ENCODE peak calls at places on chromosomes 4 and X, in five cellular contexts. J is left lung, Z is heart left ventricle, W is keratinocyte, I is neural progenitor cell. B is an unnamed sample.

GRCh38 chr4:115629270-115629669 is 515.9 kb upstream of the NDST4 start:
- DNase-seq in Z (no peak), J (no peak), I (no peak), W (no peak), B (no peak)

GRCh38 chr4:6011686-6012085 is 6.5 kb downstream of the C4orf50 start:
- DNase-seq in J (no peak), W (no peak), Z (peak), I (no peak), B (peak)

GRCh38 chr4:107853444-107854325 is 29.0 kb downstream of the SGMS2 start:
- DNase-seq in Z (no peak), J (no peak), I (no peak), W (no peak), B (peak)

GRCh38 chr4:7761720-7762119 is 177.9 kb downstream of the AFAP1 start:
- DNase-seq in J (peak), I (peak), W (no peak), Z (peak), B (peak)

GRCh38 chr4:156553659-156554058 is 417.9 kb downstream of the PDGFC start:
- DNase-seq in I (no peak), Z (no peak), J (no peak), W (no peak), B (no peak)

GRCh38 chr4:98929341-98930267 is 671 bp upstream of the EIF4E start:
- DNase-seq in W (peak), Z (peak), J (peak), I (no peak), B (peak)

GRCh38 chrX:155819966-155820491 is 61.1 kb upstream of the VAMP7 start:
- DNase-seq in Z (peak), J (peak), W (peak), I (peak), B (peak)

GRCh38 chrX:106581856-106582255 is 29.9 kb upstream of the RADX start:
- DNase-seq in Z (no peak), I (no peak), J (no peak), W (no peak), B (no peak)

GRCh38 chrX:68018248-68019203 is 414.8 kb downstream of the OPHN1 start:
- DNase-seq in I (peak), J (no peak), W (no peak), Z (no peak), B (peak)

GRCh38 chr4:15479089-15479912 is 9.6 kb downstream of the CC2D2A start:
- DNase-seq in W (peak), Z (peak), J (peak), I (peak), B (peak)

GRCh38 chr4:54403700-54404453 is 174.8 kb downstream of the PDGFRA start:
- DNase-seq in I (no peak), Z (no peak), J (no peak), W (no peak), B (no peak)

GRCh38 chrX:115344885-115345653 is 55.6 kb downstream of the LUZP4 start:
- DNase-seq in I (peak), J (peak), W (peak), Z (peak), B (peak)

GRCh38 chr4:151676301-151676700 is 84.5 kb downstream of the GATB start:
- DNase-seq in I (no peak), J (no peak), Z (no peak), W (no peak), B (peak)

GRCh38 chr4:52713456-52713937 is 37.7 kb downstream of the ERVMER34-1 start:
- DNase-seq in W (no peak), I (peak), Z (no peak), J (no peak), B (peak)

GRCh38 chrX:139759637-139760036 is 51.7 kb upstream of the MCF2 start:
- DNase-seq in W (no peak), J (no peak), Z (no peak), I (peak), B (peak)

GRCh38 chr4:26239796-26240195 is 81.0 kb upstream of the RBPJ start:
- DNase-seq in W (no peak), I (no peak), Z (no peak), J (no peak), B (no peak)

GRCh38 chr4:147793973-147794690 is 62.2 kb downstream of the ARHGAP10 start:
- DNase-seq in W (no peak), I (no peak), Z (no peak), J (no peak), B (peak)

GRCh38 chrX:17459596-17459995 is 84.6 kb downstream of the NHS start:
- DNase-seq in Z (no peak), I (no peak), W (no peak), J (no peak), B (no peak)

GRCh38 chrX:2819345-2820130 is 9.2 kb upstream of the GYG2 start:
- DNase-seq in I (no peak), W (no peak), Z (no peak), J (no peak), B (peak)

GRCh38 chrX:118356154-118356701 is 10.3 kb downstream of the WDR44 start:
- DNase-seq in Z (no peak), I (no peak), W (no peak), J (no peak), B (no peak)

GRCh38 chr4:117755438-117755837 is 278.8 kb upstream of the NDST3 start:
- DNase-seq in Z (no peak), J (no peak), W (no peak), I (no peak), B (no peak)

GRCh38 chrX:56786889-56787733 is 58.1 kb downstream of the NBDY start:
- DNase-seq in J (peak), W (no peak), Z (no peak), I (no peak), B (no peak)

GRCh38 chrX:9467181-9467580 is 2.3 kb downstream of the TBL1X start:
- DNase-seq in J (no peak), W (no peak), I (peak), Z (no peak), B (no peak)

GRCh38 chr4:53943345-53944085 is 120.9 kb downstream of the CHIC2 start:
- DNase-seq in Z (no peak), I (no peak), J (no peak), W (no peak), B (peak)

GRCh38 chrX:13090261-13091110 is 46.1 kb upstream of the FAM9C start:
- DNase-seq in Z (no peak), J (no peak), W (no peak), I (no peak), B (peak)

GRCh38 chr4:186067757-186068385 is 1.1 kb upstream of the TLR3 start:
- DNase-seq in W (no peak), Z (peak), J (peak), I (peak), B (peak)

GRCh38 chr4:48047896-48048295 is 31.3 kb downstream of the NIPAL1 start:
- DNase-seq in Z (peak), J (no peak), I (no peak), W (no peak), B (no peak)

GRCh38 chr4:89803036-89803435 is 33.9 kb downstream of the SNCA start:
- DNase-seq in I (no peak), Z (no peak), W (no peak), J (no peak), B (no peak)

GRCh38 chr4:10054571-10055041 is 33.3 kb upstream of the SLC2A9 start:
- DNase-seq in W (peak), Z (no peak), I (no peak), J (no peak), B (no peak)

GRCh38 chr4:37549003-37549402 is 137.2 kb downstream of the RELL1 start:
- DNase-seq in J (no peak), Z (no peak), I (no peak), W (peak), B (peak)

DNA sequence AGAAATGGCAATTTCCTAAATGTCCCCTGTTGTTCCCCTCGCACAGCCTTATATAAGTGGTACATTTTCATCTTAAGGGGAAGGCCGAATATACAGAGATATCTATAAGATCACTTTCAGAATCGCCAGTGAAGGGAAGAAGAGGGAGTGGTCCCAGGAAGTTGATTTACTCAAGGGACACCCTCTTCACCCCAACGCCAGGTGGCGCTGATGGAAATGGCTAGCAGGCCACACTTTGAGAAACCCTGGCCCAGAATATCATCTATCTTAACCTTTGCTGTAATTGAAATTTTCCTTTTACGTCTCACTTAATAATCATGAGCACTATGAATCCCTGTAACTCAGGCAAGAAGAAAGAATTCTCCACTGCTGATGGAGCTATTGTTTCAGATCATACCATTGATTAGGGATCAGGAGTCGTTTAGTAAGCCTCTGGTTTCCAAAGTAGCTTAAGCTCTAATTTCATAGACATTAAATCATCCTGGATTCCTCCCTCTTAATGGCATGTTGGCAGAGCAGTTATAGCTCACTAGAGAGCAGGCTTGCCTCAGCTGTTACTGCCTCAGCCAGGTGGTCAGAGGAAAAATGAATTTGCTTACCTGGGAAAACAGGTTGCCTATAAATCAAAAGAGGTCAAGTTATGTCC is 941.3 kb upstream of the TENM3 start:
- DNase-seq in I (peak), Z (no peak), J (peak), W (no peak), B (peak)
- TF ChIP-seq CTCF in I (peak), Z (no peak), J (peak), W (peak), B (peak)

DNA sequence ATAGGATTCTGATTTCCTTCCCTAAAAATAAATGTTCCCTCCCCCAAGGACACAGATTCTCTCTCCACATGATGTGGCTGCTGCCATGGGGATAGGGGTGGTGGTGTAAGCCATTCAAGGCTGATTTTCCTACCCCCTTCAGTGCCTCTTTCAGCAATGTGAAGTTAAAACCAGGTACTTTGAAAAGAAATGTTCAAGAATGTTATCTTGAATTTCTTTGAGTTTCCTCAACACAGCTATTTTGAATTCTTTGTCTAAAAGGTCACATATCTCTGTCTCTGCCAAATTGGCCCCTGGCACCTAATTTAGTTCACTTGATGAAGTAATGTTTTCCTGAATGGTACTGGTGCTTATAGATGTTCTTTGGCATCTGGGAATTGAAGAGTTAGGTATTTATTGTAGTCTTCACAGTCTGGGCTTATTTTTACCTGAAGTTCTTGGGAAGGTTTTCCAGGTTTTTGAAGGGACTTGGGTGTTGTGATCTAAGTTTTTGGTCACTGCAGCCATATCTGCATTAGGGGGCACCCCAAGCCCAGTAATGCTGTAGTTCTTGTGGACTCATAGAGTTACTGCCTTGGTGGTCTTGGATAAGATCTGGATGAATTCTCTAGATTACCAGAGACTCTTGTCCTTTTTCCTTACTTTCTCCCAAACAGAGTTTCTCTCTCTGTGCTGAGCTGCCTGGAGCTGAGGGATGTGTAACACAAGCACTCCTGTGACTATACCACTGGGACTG is 7.6 kb upstream of the DIPK2B start:
- DNase-seq in W (no peak), Z (no peak), J (no peak), I (no peak), B (peak)
- TF ChIP-seq CTCF in W (no peak), Z (no peak), J (no peak), I (peak), B (peak)

DNA sequence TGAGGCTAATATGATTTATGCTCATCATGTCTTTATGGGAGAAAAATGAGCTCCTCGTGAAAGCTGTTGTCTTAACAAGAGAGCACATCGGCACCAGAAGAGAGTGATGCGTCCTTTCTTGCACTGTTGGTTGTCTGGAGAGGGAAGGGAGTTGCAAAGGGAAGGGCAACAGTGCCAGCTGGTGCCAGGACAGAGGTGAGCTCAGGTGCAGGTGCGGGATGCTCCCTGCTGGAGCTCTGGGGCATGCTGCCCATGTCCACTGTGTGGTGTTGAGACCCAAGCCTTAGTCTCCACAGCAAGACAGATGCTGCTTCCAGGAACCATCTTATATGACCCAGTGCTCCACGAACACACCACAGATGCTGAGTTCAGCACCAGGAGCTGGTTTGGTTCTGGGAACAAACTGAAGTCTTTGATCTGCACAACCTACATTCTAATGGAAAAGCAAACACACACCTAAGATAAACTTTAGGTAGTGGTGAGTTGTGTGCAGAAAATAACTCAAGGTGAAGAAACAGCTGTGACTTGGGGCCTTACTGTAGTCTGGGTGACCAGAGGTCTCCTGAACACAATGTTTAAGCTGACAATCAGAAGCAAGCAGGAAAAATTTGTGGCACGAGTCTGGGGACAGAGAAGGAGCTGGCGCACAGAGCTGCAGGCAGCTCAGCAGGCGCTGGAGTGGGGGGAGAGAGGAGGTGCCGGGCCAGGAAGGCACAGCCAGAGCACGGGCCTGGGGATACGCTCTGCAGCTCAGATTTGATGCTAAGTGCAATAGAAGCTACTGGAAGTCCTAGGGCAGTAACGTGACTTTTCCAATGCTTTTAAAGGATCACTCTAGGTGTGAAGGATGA is 73.2 kb downstream of the HAUS3 start:
- DNase-seq in I (no peak), W (no peak), Z (no peak), J (no peak), B (no peak)
- TF ChIP-seq CTCF in I (no peak), W (no peak), Z (no peak), J (no peak), B (no peak)

GRCh38 chr4:73867783-73868182 is 1.4 kb upstream of the CXCL1 start:
- DNase-seq in W (peak), Z (no peak), I (no peak), J (peak), B (peak)
- TF ChIP-seq CTCF in W (peak), Z (no peak), I (no peak), J (no peak), B (peak)

GRCh38 chr4:60805500-60806313 is 394.4 kb upstream of the ADGRL3 start:
- DNase-seq in I (peak), J (no peak), Z (no peak), W (no peak), B (peak)
- TF ChIP-seq CTCF in I (peak), J (peak), Z (peak), W (peak), B (peak)

DNA sequence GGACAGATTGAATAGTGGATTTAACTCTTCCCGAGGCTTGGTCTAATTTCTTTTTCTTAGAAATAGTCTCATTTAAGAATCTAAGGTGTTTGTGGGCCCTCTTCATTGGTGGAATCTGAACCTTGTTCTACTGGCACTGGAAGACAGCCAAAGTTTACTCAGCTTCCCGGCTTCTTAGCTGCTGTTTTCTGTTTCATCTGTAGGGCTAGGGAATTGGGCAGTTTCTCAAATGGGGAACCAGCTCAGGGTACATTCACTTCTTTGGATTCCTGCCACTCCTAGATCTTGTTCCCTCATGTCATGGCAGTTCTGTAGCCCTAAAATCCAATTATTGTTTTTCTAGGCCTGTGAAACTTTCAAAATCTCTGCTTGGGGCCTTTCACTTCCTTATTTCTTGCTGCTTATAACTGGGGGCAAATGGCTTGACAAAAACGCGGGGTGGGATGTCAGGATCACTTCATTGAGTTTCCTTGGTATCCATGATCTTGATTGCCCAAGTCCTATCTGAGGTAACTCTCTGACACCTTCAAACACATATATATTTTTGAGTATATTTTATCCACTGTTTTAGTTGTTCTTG is 985.0 kb downstream of the C4orf33 start:
- DNase-seq in W (no peak), I (no peak), J (no peak), Z (no peak), B (no peak)
- TF ChIP-seq CTCF in W (no peak), I (no peak), J (no peak), Z (no peak), B (no peak)

GRCh38 chr4:88456757-88457306 is at the start of gene HERC5:
- DNase-seq in J (peak), W (peak), Z (peak), I (peak), B (peak)
- TF ChIP-seq CTCF in J (peak), W (peak), Z (peak), I (peak), B (peak)

GRCh38 chr4:103032575-103032974 is 13.1 kb upstream of the SLC9B1 start:
- DNase-seq in W (no peak), J (no peak), I (peak), Z (no peak), B (peak)
- TF ChIP-seq CTCF in W (peak), J (no peak), I (peak), Z (no peak), B (peak)

B was measured in choroid plexus epithelial cell.